ENCODE peak calls at places on chromosomes 11 and 22, in four cellular contexts. One of them, this sample, is unnamed.

GRCh38 chr22:31647516-31647915 is 14.5 kb downstream of the PISD start:
- DNase-seq in stimulated activated CD4-positive, alpha-beta T cell treated with anti-CD3 and anti-CD28 coated beads, TNF-alpha, amount 100 ng/mL, for 24 hours: no peak
- DNase-seq in heart left ventricle: no peak
- DNase-seq in NCI-H510A: no peak
- DNase-seq in this sample: no peak

GRCh38 chr11:4167758-4168157 is 73.2 kb downstream of the RRM1 start:
- DNase-seq in stimulated activated CD4-positive, alpha-beta T cell treated with anti-CD3 and anti-CD28 coated beads, TNF-alpha, amount 100 ng/mL, for 24 hours: no peak
- DNase-seq in heart left ventricle: no peak
- DNase-seq in NCI-H510A: no peak
- DNase-seq in this sample: no peak

GRCh38 chr11:124798991-124799383 is 1.2 kb downstream of the MSANTD2 start:
- DNase-seq in stimulated activated CD4-positive, alpha-beta T cell treated with anti-CD3 and anti-CD28 coated beads, TNF-alpha, amount 100 ng/mL, for 24 hours: no peak
- DNase-seq in NCI-H510A: no peak
- DNase-seq in heart left ventricle: no peak
- DNase-seq in this sample: no peak

GRCh38 chr11:36142439-36142838 is 146.8 kb downstream of the COMMD9 start:
- DNase-seq in NCI-H510A: no peak
- DNase-seq in heart left ventricle: no peak
- DNase-seq in stimulated activated CD4-positive, alpha-beta T cell treated with anti-CD3 and anti-CD28 coated beads, TNF-alpha, amount 100 ng/mL, for 24 hours: no peak
- DNase-seq in this sample: no peak

GRCh38 chr11:27864046-27865025 is 164.1 kb upstream of the BDNF start:
- DNase-seq in stimulated activated CD4-positive, alpha-beta T cell treated with anti-CD3 and anti-CD28 coated beads, TNF-alpha, amount 100 ng/mL, for 24 hours: no peak
- DNase-seq in NCI-H510A: no peak
- DNase-seq in heart left ventricle: no peak
- DNase-seq in this sample: no peak

GRCh38 chr11:96197221-96197620 is 145.8 kb downstream of the MAML2 start:
- DNase-seq in heart left ventricle: no peak
- DNase-seq in stimulated activated CD4-positive, alpha-beta T cell treated with anti-CD3 and anti-CD28 coated beads, TNF-alpha, amount 100 ng/mL, for 24 hours: no peak
- DNase-seq in NCI-H510A: no peak
- DNase-seq in this sample: no peak

GRCh38 chr11:108125126-108125525 is 3.8 kb downstream of the ACAT1 start:
- DNase-seq in NCI-H510A: no peak
- DNase-seq in stimulated activated CD4-positive, alpha-beta T cell treated with anti-CD3 and anti-CD28 coated beads, TNF-alpha, amount 100 ng/mL, for 24 hours: no peak
- DNase-seq in heart left ventricle: no peak
- DNase-seq in this sample: no peak

GRCh38 chr11:36300651-36301050 is 4.6 kb downstream of the PRR5L start:
- DNase-seq in heart left ventricle: peak
- DNase-seq in stimulated activated CD4-positive, alpha-beta T cell treated with anti-CD3 and anti-CD28 coated beads, TNF-alpha, amount 100 ng/mL, for 24 hours: no peak
- DNase-seq in NCI-H510A: no peak
- DNase-seq in this sample: no peak

GRCh38 chr11:112961751-112962747 is 829 bp downstream of the NCAM1 start:
- DNase-seq in NCI-H510A: no peak
- DNase-seq in stimulated activated CD4-positive, alpha-beta T cell treated with anti-CD3 and anti-CD28 coated beads, TNF-alpha, amount 100 ng/mL, for 24 hours: no peak
- DNase-seq in heart left ventricle: peak
- DNase-seq in this sample: no peak

GRCh38 chr11:2994336-2994730 is 2.2 kb upstream of the NAP1L4 start:
- DNase-seq in heart left ventricle: no peak
- DNase-seq in stimulated activated CD4-positive, alpha-beta T cell treated with anti-CD3 and anti-CD28 coated beads, TNF-alpha, amount 100 ng/mL, for 24 hours: no peak
- DNase-seq in NCI-H510A: no peak
- DNase-seq in this sample: no peak

GRCh38 chr11:89452780-89453179 is 38.4 kb downstream of the NOX4 start:
- DNase-seq in stimulated activated CD4-positive, alpha-beta T cell treated with anti-CD3 and anti-CD28 coated beads, TNF-alpha, amount 100 ng/mL, for 24 hours: no peak
- DNase-seq in heart left ventricle: no peak
- DNase-seq in NCI-H510A: no peak
- DNase-seq in this sample: no peak

GRCh38 chr11:75384438-75385080 is 14.8 kb upstream of the RPS3 start:
- DNase-seq in heart left ventricle: peak
- DNase-seq in stimulated activated CD4-positive, alpha-beta T cell treated with anti-CD3 and anti-CD28 coated beads, TNF-alpha, amount 100 ng/mL, for 24 hours: peak
- DNase-seq in NCI-H510A: peak
- DNase-seq in this sample: peak

GRCh38 chr11:86955674-86956522 is 703 bp upstream of the FZD4 start:
- DNase-seq in NCI-H510A: peak
- DNase-seq in heart left ventricle: peak
- DNase-seq in stimulated activated CD4-positive, alpha-beta T cell treated with anti-CD3 and anti-CD28 coated beads, TNF-alpha, amount 100 ng/mL, for 24 hours: no peak
- DNase-seq in this sample: peak

GRCh38 chr22:20395181-20395896 is 1.4 kb downstream of the ZNF74 start:
- DNase-seq in stimulated activated CD4-positive, alpha-beta T cell treated with anti-CD3 and anti-CD28 coated beads, TNF-alpha, amount 100 ng/mL, for 24 hours: no peak
- DNase-seq in heart left ventricle: no peak
- DNase-seq in NCI-H510A: no peak
- DNase-seq in this sample: no peak

GRCh38 chr11:78825531-78825930 is 250.9 kb upstream of the NARS2 start:
- DNase-seq in stimulated activated CD4-positive, alpha-beta T cell treated with anti-CD3 and anti-CD28 coated beads, TNF-alpha, amount 100 ng/mL, for 24 hours: no peak
- DNase-seq in NCI-H510A: no peak
- DNase-seq in heart left ventricle: no peak
- DNase-seq in this sample: no peak

GRCh38 chr22:30782613-30783012 is 87.9 kb downstream of the OSBP2 start:
- DNase-seq in heart left ventricle: no peak
- DNase-seq in stimulated activated CD4-positive, alpha-beta T cell treated with anti-CD3 and anti-CD28 coated beads, TNF-alpha, amount 100 ng/mL, for 24 hours: no peak
- DNase-seq in NCI-H510A: no peak
- DNase-seq in this sample: no peak

GRCh38 chr11:64415996-64416728 is 57.2 kb downstream of the RPS6KA4 start:
- DNase-seq in NCI-H510A: no peak
- DNase-seq in heart left ventricle: no peak
- DNase-seq in stimulated activated CD4-positive, alpha-beta T cell treated with anti-CD3 and anti-CD28 coated beads, TNF-alpha, amount 100 ng/mL, for 24 hours: no peak
- DNase-seq in this sample: no peak

GRCh38 chr11:123308077-123308476 is 113.0 kb upstream of the CLMP start:
- DNase-seq in heart left ventricle: no peak
- DNase-seq in stimulated activated CD4-positive, alpha-beta T cell treated with anti-CD3 and anti-CD28 coated beads, TNF-alpha, amount 100 ng/mL, for 24 hours: no peak
- DNase-seq in NCI-H510A: no peak
- DNase-seq in this sample: no peak

GRCh38 chr11:66417000-66417399 is 3.8 kb upstream of the NPAS4 start:
- DNase-seq in NCI-H510A: no peak
- DNase-seq in stimulated activated CD4-positive, alpha-beta T cell treated with anti-CD3 and anti-CD28 coated beads, TNF-alpha, amount 100 ng/mL, for 24 hours: no peak
- DNase-seq in heart left ventricle: no peak
- DNase-seq in this sample: no peak

GRCh38 chr22:26534874-26535470 is 22.7 kb upstream of the TFIP11 start:
- DNase-seq in heart left ventricle: no peak
- DNase-seq in NCI-H510A: no peak
- DNase-seq in stimulated activated CD4-positive, alpha-beta T cell treated with anti-CD3 and anti-CD28 coated beads, TNF-alpha, amount 100 ng/mL, for 24 hours: no peak
- DNase-seq in this sample: no peak

GRCh38 chr11:73194034-73194507 is 24.0 kb upstream of the P2RY2 start:
- DNase-seq in heart left ventricle: no peak
- DNase-seq in NCI-H510A: no peak
- DNase-seq in stimulated activated CD4-positive, alpha-beta T cell treated with anti-CD3 and anti-CD28 coated beads, TNF-alpha, amount 100 ng/mL, for 24 hours: no peak
- DNase-seq in this sample: no peak

GRCh38 chr11:20090654-20091374 is 69.5 kb downstream of the DBX1 start:
- DNase-seq in heart left ventricle: no peak
- DNase-seq in stimulated activated CD4-positive, alpha-beta T cell treated with anti-CD3 and anti-CD28 coated beads, TNF-alpha, amount 100 ng/mL, for 24 hours: no peak
- DNase-seq in NCI-H510A: no peak
- DNase-seq in this sample: no peak

GRCh38 chr11:33804471-33804870 is 30.2 kb upstream of the FBXO3 start:
- DNase-seq in NCI-H510A: no peak
- DNase-seq in stimulated activated CD4-positive, alpha-beta T cell treated with anti-CD3 and anti-CD28 coated beads, TNF-alpha, amount 100 ng/mL, for 24 hours: no peak
- DNase-seq in heart left ventricle: no peak
- DNase-seq in this sample: no peak

GRCh38 chr11:78158987-78159662 is 19.7 kb upstream of the ALG8 start:
- DNase-seq in NCI-H510A: no peak
- DNase-seq in stimulated activated CD4-positive, alpha-beta T cell treated with anti-CD3 and anti-CD28 coated beads, TNF-alpha, amount 100 ng/mL, for 24 hours: no peak
- DNase-seq in heart left ventricle: no peak
- DNase-seq in this sample: no peak

GRCh38 chr22:43185860-43186261 is 1.1 kb downstream of the TTLL12 start:
- DNase-seq in stimulated activated CD4-positive, alpha-beta T cell treated with anti-CD3 and anti-CD28 coated beads, TNF-alpha, amount 100 ng/mL, for 24 hours: no peak
- DNase-seq in NCI-H510A: no peak
- DNase-seq in heart left ventricle: peak
- DNase-seq in this sample: no peak

GRCh38 chr11:76700177-76701100 is 29.9 kb upstream of the LRRC32 start:
- DNase-seq in heart left ventricle: peak
- DNase-seq in NCI-H510A: no peak
- DNase-seq in stimulated activated CD4-positive, alpha-beta T cell treated with anti-CD3 and anti-CD28 coated beads, TNF-alpha, amount 100 ng/mL, for 24 hours: no peak
- DNase-seq in this sample: no peak

GRCh38 chr22:41437198-41437597 is 9.4 kb downstream of the TOB2 start:
- DNase-seq in heart left ventricle: no peak
- DNase-seq in stimulated activated CD4-positive, alpha-beta T cell treated with anti-CD3 and anti-CD28 coated beads, TNF-alpha, amount 100 ng/mL, for 24 hours: no peak
- DNase-seq in NCI-H510A: no peak
- DNase-seq in this sample: no peak

GRCh38 chr11:64762916-64763803 is 3.4 kb upstream of the PYGM start:
- DNase-seq in heart left ventricle: no peak
- DNase-seq in stimulated activated CD4-positive, alpha-beta T cell treated with anti-CD3 and anti-CD28 coated beads, TNF-alpha, amount 100 ng/mL, for 24 hours: no peak
- DNase-seq in NCI-H510A: no peak
- DNase-seq in this sample: no peak

GRCh38 chr11:128738942-128739341 is 45.1 kb downstream of the FLI1 start:
- DNase-seq in stimulated activated CD4-positive, alpha-beta T cell treated with anti-CD3 and anti-CD28 coated beads, TNF-alpha, amount 100 ng/mL, for 24 hours: no peak
- DNase-seq in NCI-H510A: no peak
- DNase-seq in heart left ventricle: no peak
- DNase-seq in this sample: no peak

GRCh38 chr11:118415739-118416068 is 14.3 kb downstream of the ATP5MG start:
- DNase-seq in NCI-H510A: peak
- DNase-seq in heart left ventricle: no peak
- DNase-seq in stimulated activated CD4-positive, alpha-beta T cell treated with anti-CD3 and anti-CD28 coated beads, TNF-alpha, amount 100 ng/mL, for 24 hours: no peak
- DNase-seq in this sample: no peak

GRCh38 chr11:114438303-114438702 is 964 bp upstream of the REXO2 start:
- DNase-seq in NCI-H510A: no peak
- DNase-seq in heart left ventricle: no peak
- DNase-seq in stimulated activated CD4-positive, alpha-beta T cell treated with anti-CD3 and anti-CD28 coated beads, TNF-alpha, amount 100 ng/mL, for 24 hours: no peak
- DNase-seq in this sample: no peak

GRCh38 chr11:117096973-117097566 is 1.2 kb downstream of the SIK3 start:
- DNase-seq in stimulated activated CD4-positive, alpha-beta T cell treated with anti-CD3 and anti-CD28 coated beads, TNF-alpha, amount 100 ng/mL, for 24 hours: no peak
- DNase-seq in NCI-H510A: no peak
- DNase-seq in heart left ventricle: no peak
- DNase-seq in this sample: no peak

GRCh38 chr11:113339909-113340569 is 25.7 kb downstream of the TTC12 start:
- DNase-seq in stimulated activated CD4-positive, alpha-beta T cell treated with anti-CD3 and anti-CD28 coated beads, TNF-alpha, amount 100 ng/mL, for 24 hours: no peak
- DNase-seq in heart left ventricle: no peak
- DNase-seq in NCI-H510A: peak
- DNase-seq in this sample: no peak

GRCh38 chr22:24191893-24192292 is 10.6 kb downstream of the SUSD2 start:
- DNase-seq in NCI-H510A: no peak
- DNase-seq in stimulated activated CD4-positive, alpha-beta T cell treated with anti-CD3 and anti-CD28 coated beads, TNF-alpha, amount 100 ng/mL, for 24 hours: no peak
- DNase-seq in heart left ventricle: no peak
- DNase-seq in this sample: no peak

GRCh38 chr11:127182586-127183203 is 182.1 kb upstream of the KIRREL3 start:
- DNase-seq in stimulated activated CD4-positive, alpha-beta T cell treated with anti-CD3 and anti-CD28 coated beads, TNF-alpha, amount 100 ng/mL, for 24 hours: no peak
- DNase-seq in heart left ventricle: no peak
- DNase-seq in NCI-H510A: peak
- DNase-seq in this sample: no peak

This sample was measured in stimulated activated CD8-positive, alpha-beta memory T cell treated with anti-CD3 and anti-CD28 coated beads, Interleukin-4, amount 100 ng/mL, for 24 hours.